ENCODE peak calls at places on chromosomes 4 and X, in seven cellular contexts. X is IMR-90, R is trophoblast cell, F is mesendoderm, Q is H1, O is H9, T is mesenchymal stem cell. C is an unnamed sample.

GRCh38 chrX:49060914-49061313 is 2.1 kb downstream of the CCDC120 start:
- DNase-seq in X (no peak), R (no peak), F (no peak), Q (no peak), O (no peak), T (no peak), C (no peak)

GRCh38 chr4:142416711-142417275 is 429.3 kb downstream of the INPP4B start:
- DNase-seq in X (peak), R (no peak), F (no peak), Q (no peak), O (no peak), T (peak), C (no peak)

GRCh38 chr4:79255793-79256192 is 70.1 kb downstream of the NAA11 start:
- DNase-seq in X (no peak), R (no peak), F (peak), Q (peak), O (peak), T (no peak), C (no peak)

GRCh38 chr4:186839122-186840037 is 115.7 kb upstream of the FAT1 start:
- DNase-seq in X (peak), R (no peak), F (no peak), Q (no peak), O (no peak), T (peak), C (no peak)

GRCh38 chr4:4477391-4477790 is 64.5 kb downstream of the STX18 start:
- DNase-seq in X (no peak), R (no peak), F (no peak), Q (no peak), O (no peak), T (no peak), C (no peak)

GRCh38 chr4:153577053-153577452 is 107.0 kb upstream of the TLR2 start:
- DNase-seq in X (no peak), R (no peak), F (no peak), Q (no peak), O (no peak), T (no peak), C (no peak)

GRCh38 chr4:135192746-135193535 is 991.4 kb upstream of the PABPC4L start:
- DNase-seq in X (peak), R (no peak), F (no peak), Q (no peak), O (no peak), T (peak), C (no peak)

GRCh38 chrX:30865020-30865419 is 24.0 kb downstream of the TAB3 start:
- DNase-seq in X (no peak), R (peak), F (peak), Q (peak), O (peak), T (peak), C (no peak)

GRCh38 chr4:117692538-117692937 is 341.7 kb upstream of the NDST3 start:
- DNase-seq in X (no peak), R (no peak), F (peak), Q (no peak), O (no peak), T (no peak), C (no peak)

GRCh38 chr4:184343400-184344177 is 125.9 kb upstream of the ENPP6 start:
- DNase-seq in X (peak), R (peak), F (peak), Q (peak), O (peak), T (peak), C (peak)

GRCh38 chr4:155667538-155668511 is 1.2 kb downstream of the GUCY1A1 start:
- DNase-seq in X (peak), R (no peak), F (peak), Q (peak), O (peak), T (peak), C (peak)

GRCh38 chrX:136491832-136492231 is 4.1 kb downstream of the BRS3 start:
- DNase-seq in X (no peak), R (no peak), F (peak), Q (no peak), O (no peak), T (no peak), C (no peak)

GRCh38 chr4:32003548-32003947 is 1283.4 kb downstream of the PCDH7 start:
- DNase-seq in X (no peak), R (no peak), F (peak), Q (no peak), O (no peak), T (no peak), C (no peak)

GRCh38 chr4:185128272-185129119 is 14.6 kb upstream of the SLC25A4 start:
- DNase-seq in X (no peak), R (peak), F (peak), Q (peak), O (peak), T (peak), C (peak)

GRCh38 chrX:33128048-33128805 is 83.1 kb downstream of the DMD start:
- DNase-seq in X (no peak), R (no peak), F (no peak), Q (no peak), O (no peak), T (no peak), C (no peak)

GRCh38 chr4:70571772-70572171 is 20.3 kb upstream of the AMBN start:
- DNase-seq in X (no peak), R (no peak), F (peak), Q (no peak), O (no peak), T (no peak), C (no peak)

GRCh38 chr4:16225681-16225995 is 633 bp downstream of the TAPT1 start:
- DNase-seq in X (no peak), R (no peak), F (no peak), Q (no peak), O (no peak), T (peak), C (no peak)

GRCh38 chrX:46180258-46180687 is 364.9 kb downstream of the ZNF674 start:
- DNase-seq in X (peak), R (no peak), F (peak), Q (no peak), O (no peak), T (peak), C (peak)

GRCh38 chr4:124191329-124191728 is 521.2 kb downstream of the ANKRD50 start:
- DNase-seq in X (no peak), R (no peak), F (no peak), Q (no peak), O (no peak), T (no peak), C (no peak)
- H4K8ac ChIP-seq in X (no peak), R (no peak), F (no peak), Q (no peak), O (no peak), T (no peak), C (no peak)

GRCh38 chr4:133148690-133149363 is at the start of gene PCDH10:
- DNase-seq in X (peak), R (peak), F (peak), Q (peak), O (peak), T (peak), C (peak)
- H3K27ac ChIP-seq in X (no peak), R (no peak), F (no peak), Q (no peak), O (no peak), T (no peak), C (no peak)

GRCh38 chr4:13605330-13605729 is 22.2 kb downstream of the BOD1L1 start:
- DNase-seq in X (peak), R (no peak), F (no peak), Q (no peak), O (no peak), T (no peak), C (no peak)
- H4K8ac ChIP-seq in X (no peak), R (no peak), F (no peak), Q (no peak), O (no peak), T (no peak), C (no peak)

DNA sequence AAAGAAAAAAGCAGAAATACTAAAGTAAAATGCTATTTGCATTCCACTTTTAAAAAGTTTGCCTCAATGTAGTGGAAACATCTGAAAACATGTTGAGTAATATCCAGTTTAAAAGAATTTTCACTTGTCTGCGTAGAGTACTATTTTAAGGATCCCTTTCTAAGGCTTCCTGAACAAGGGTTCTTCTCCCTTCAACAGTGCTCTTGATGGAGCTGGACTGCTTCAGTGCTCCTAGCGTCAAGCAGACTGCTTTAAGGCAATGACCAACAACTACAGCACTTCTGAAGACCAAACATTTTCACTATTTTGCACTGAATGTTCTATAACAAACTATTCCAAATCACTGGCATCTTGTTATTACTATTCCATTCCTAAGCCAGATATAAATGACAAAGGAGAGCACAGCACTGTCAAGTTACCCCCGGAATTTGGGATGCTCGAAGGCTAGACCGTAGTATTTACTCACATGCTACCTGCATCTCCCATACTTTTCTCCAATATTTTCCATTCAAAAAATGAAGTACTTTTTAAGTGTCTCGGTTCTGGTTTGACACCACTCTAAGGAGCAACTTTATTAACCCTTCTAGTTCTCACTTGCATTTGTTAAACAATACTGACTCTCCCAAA is 36.1 kb downstream of the TMEM165 start:
- DNase-seq in X (no peak), R (no peak), F (no peak), Q (no peak), O (no peak), T (no peak), C (no peak)
- H3K27ac ChIP-seq in X (no peak), R (no peak), F (no peak), Q (no peak), O (peak), T (no peak), C (no peak)

DNA sequence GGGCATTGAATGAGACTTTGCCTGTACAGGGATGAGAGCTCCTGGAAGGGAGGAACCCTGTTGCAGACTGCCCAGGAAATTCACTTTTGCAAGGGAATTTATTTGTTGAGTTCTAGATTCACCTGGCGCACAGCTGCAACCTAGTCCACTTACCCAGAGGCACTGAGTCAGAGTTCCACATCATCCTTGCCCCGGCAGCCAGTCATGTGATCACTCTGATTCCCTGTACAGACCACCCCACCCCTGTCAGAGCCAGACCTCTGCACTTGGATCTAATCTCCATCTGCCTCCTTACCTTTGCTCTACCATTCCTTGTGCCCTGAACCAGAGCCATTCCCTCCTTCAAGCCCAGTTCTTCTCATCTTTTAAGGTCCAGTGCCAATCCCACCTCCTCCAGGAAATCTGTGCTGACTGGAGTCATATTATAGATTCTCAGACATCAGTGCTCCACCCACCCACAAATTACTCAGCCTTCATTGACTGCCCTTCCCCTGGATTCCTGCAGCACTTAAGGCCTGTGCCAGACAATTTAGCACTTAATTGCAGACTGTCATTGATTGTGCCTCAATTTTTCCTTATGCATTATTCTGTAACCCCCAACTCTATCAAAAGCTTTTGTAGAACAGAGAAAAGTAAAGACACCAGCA is 84.1 kb upstream of the MAGEA4 start:
- DNase-seq in X (no peak), R (no peak), F (no peak), Q (no peak), O (no peak), T (no peak), C (no peak)
- H4K8ac ChIP-seq in X (no peak), R (no peak), F (no peak), Q (no peak), O (no peak), T (no peak), C (no peak)

DNA sequence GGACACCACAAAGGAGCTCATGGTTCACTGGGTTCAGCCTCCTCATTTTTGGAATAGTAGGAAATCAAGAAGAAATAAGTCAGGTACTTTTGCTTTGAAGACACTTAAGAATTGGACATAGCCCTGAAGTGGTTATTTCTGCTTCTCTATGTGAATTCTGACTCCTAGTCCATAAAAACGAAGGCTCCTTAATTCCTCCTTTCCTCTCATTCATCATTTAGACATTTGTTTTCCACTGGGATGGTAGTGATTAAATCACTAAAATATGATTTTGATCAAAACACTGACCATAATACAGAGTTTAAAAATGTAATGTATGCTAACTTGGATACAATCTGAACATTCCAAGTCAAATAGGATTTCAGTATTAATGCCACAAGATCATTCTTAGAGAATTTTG is 34.7 kb upstream of the CYP2U1 start:
- DNase-seq in X (no peak), R (no peak), F (no peak), Q (no peak), O (no peak), T (no peak), C (no peak)
- H3K27ac ChIP-seq in X (peak), R (no peak), F (no peak), Q (no peak), O (no peak), T (peak), C (no peak)

GRCh38 chr4:182447938-182448280 is 204.7 kb downstream of the TENM3 start:
- DNase-seq in X (no peak), R (no peak), F (no peak), Q (no peak), O (no peak), T (no peak), C (no peak)

GRCh38 chr4:182453830-182454229 is 210.6 kb downstream of the TENM3 start:
- DNase-seq in X (no peak), R (no peak), F (no peak), Q (no peak), O (no peak), T (no peak), C (no peak)

GRCh38 chr4:182449186-182449880 is 206.1 kb downstream of the TENM3 start:
- DNase-seq in X (peak), R (peak), F (peak), Q (peak), O (peak), T (peak), C (no peak)

GRCh38 chr4:182448281-182449151 is 205.3 kb downstream of the TENM3 start:
- DNase-seq in X (peak), R (peak), F (peak), Q (peak), O (peak), T (peak), C (peak)

GRCh38 chr4:182449960-182450359 is 206.8 kb downstream of the TENM3 start:
- DNase-seq in X (no peak), R (no peak), F (no peak), Q (no peak), O (no peak), T (peak), C (no peak)
- H4K8ac ChIP-seq in X (no peak), R (no peak), F (no peak), Q (no peak), O (no peak), T (no peak), C (no peak)

GRCh38 chrX:123215397-123216089 is 31.5 kb downstream of the GRIA3 start:
- DNase-seq in X (no peak), R (no peak), F (no peak), Q (no peak), O (no peak), T (no peak), C (no peak)
- H3K27ac ChIP-seq in X (no peak), R (no peak), F (no peak), Q (no peak), O (no peak), T (no peak), C (no peak)

DNA sequence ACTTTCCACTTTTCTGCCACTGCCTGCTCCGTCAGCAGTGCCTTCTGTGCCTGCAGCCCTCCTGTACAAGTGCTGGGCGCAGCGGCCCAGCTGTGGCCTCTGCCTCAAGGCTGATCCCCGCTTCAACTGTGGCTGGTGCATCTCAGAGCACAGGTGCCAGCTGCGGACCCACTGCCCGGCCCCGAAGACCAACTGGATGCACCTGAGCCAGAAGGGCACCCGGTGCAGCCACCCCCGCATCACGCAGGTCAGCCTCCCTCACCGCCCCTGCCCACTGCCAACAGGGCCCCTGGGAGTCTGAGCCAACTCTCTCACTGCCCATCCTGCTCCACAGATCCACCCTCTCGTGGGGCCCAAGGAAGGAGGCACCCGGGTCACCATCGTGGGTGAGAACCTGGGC is 7.5 kb downstream of the PLXNA3 start:
- DNase-seq in X (no peak), R (no peak), F (no peak), Q (no peak), O (no peak), T (no peak), C (no peak)
- H4K8ac ChIP-seq in X (no peak), R (no peak), F (no peak), Q (no peak), O (no peak), T (no peak), C (no peak)